ENCODE peak calls at places on chromosome 11, in ten cellular contexts. V is endothelial cell of umbilical vein; P is anterior cingulate cortex; M is activated T-cell treated with anti-CD3 and anti-CD28 coated beads, Interleukin-2, amount 50 U/mL, for 1 hour; F is cardiac fibroblast; T is RWPE1; Y is HEK293T; Z is non-pigmented ciliary epithelial cell; R is NCI-H82; W is caudate nucleus. X is an unnamed sample.

GRCh38 chr11:57751676-57752253 is at the start of gene BTBD18:
- DNase-seq in R (peak), P (no peak), Y (peak), F (peak), V (peak), Z (no peak), M (no peak), T (no peak), W (no peak), X (no peak)

GRCh38 chr11:43358670-43359431 is at the start of gene TTC17:
- DNase-seq in M (peak), Z (peak), V (peak), F (peak), R (peak), P (peak), Y (peak), W (peak), T (peak), X (peak)

GRCh38 chr11:17635551-17635938 is 83.8 kb upstream of the MYOD1 start:
- DNase-seq in W (no peak), R (no peak), Y (no peak), Z (no peak), F (no peak), P (no peak), V (no peak), T (no peak), M (no peak), X (no peak)

GRCh38 chr11:4826425-4826824 is 5.3 kb downstream of the OR51F2 start:
- DNase-seq in Y (no peak), V (no peak), P (no peak), R (no peak), T (no peak), F (peak), W (no peak), Z (no peak), M (no peak), X (no peak)

GRCh38 chr11:2995893-2996554 is 3.9 kb upstream of the NAP1L4 start:
- DNase-seq in F (no peak), T (no peak), M (peak), P (no peak), W (no peak), Z (no peak), R (no peak), V (no peak), Y (no peak), X (no peak)

GRCh38 chr11:2664886-2665746 is 34.7 kb downstream of the KCNQ1OT1 start:
- DNase-seq in Z (no peak), F (no peak), T (no peak), M (no peak), Y (no peak), V (no peak), W (no peak), P (no peak), R (no peak), X (no peak)

GRCh38 chr11:4798427-4799183 is 5.6 kb downstream of the OR52R1 start:
- DNase-seq in R (no peak), F (no peak), P (no peak), W (no peak), Y (no peak), M (no peak), V (no peak), Z (no peak), T (no peak), X (no peak)

GRCh38 chr11:32116668-32117067 is 25.8 kb downstream of the RCN1 start:
- DNase-seq in T (no peak), P (no peak), Y (no peak), R (no peak), M (no peak), W (no peak), Z (no peak), F (no peak), V (no peak), X (no peak)

GRCh38 chr11:72037554-72038311 is 39.0 kb downstream of the IL18BP start:
- DNase-seq in Z (no peak), R (peak), F (peak), P (no peak), V (no peak), Y (no peak), T (no peak), W (no peak), M (no peak), X (no peak)

GRCh38 chr11:44979536-44980399 is 29.1 kb upstream of the TP53I11 start:
- DNase-seq in V (peak), T (peak), Z (no peak), F (peak), R (no peak), M (no peak), Y (no peak), W (no peak), P (no peak), X (no peak)

GRCh38 chr11:103528046-103528445 is 418.8 kb downstream of the DYNC2H1 start:
- DNase-seq in V (no peak), W (no peak), F (peak), P (no peak), R (no peak), T (no peak), Z (no peak), Y (no peak), M (no peak), X (no peak)

GRCh38 chr11:63427971-63428508 is 58.5 kb downstream of the SLC22A9 start:
- DNase-seq in W (no peak), Y (no peak), Z (no peak), T (no peak), V (no peak), P (no peak), R (no peak), F (no peak), M (no peak), X (no peak)

GRCh38 chr11:65043881-65044501 is 3.0 kb downstream of the SAC3D1 start:
- DNase-seq in M (no peak), P (no peak), R (no peak), W (no peak), T (no peak), F (peak), Y (no peak), V (no peak), Z (no peak), X (no peak)

GRCh38 chr11:67638535-67639437 is 777 bp downstream of the TBX10 start:
- DNase-seq in Y (no peak), V (no peak), M (no peak), W (no peak), T (no peak), R (no peak), F (no peak), Z (no peak), P (no peak), X (no peak)

GRCh38 chr11:33543823-33544222 is 156.8 kb downstream of the C11orf91 start:
- DNase-seq in Z (no peak), P (no peak), V (no peak), R (no peak), M (no peak), Y (no peak), W (no peak), T (no peak), F (no peak), X (no peak)

GRCh38 chr11:134957540-134958335 is 545.7 kb upstream of the B3GAT1 start:
- DNase-seq in W (no peak), Y (no peak), M (no peak), P (no peak), Z (no peak), F (no peak), R (no peak), T (no peak), V (no peak), X (no peak)

GRCh38 chr11:2293396-2294339 is 8.1 kb downstream of the C11orf21 start:
- DNase-seq in Y (no peak), P (no peak), W (no peak), V (no peak), T (no peak), R (no peak), F (no peak), Z (no peak), M (no peak), X (no peak)

GRCh38 chr11:128568166-128568778 is 19.1 kb downstream of the ETS1 start:
- DNase-seq in W (no peak), Z (no peak), R (no peak), P (no peak), V (no peak), T (no peak), Y (no peak), M (no peak), F (no peak), X (no peak)

GRCh38 chr11:75189911-75190310 is 39.0 kb downstream of the SLCO2B1 start:
- DNase-seq in T (no peak), R (no peak), V (no peak), M (no peak), Z (no peak), P (no peak), F (no peak), Y (no peak), W (no peak), X (no peak)

GRCh38 chr11:77019976-77020591 is 14.1 kb upstream of the B3GNT6 start:
- DNase-seq in W (no peak), Y (no peak), R (no peak), M (no peak), T (peak), P (no peak), V (peak), F (peak), Z (peak), X (peak)

GRCh38 chr11:115605397-115606222 is 101.4 kb upstream of the CADM1 start:
- DNase-seq in Y (no peak), V (no peak), F (no peak), Z (no peak), P (no peak), W (no peak), T (no peak), R (no peak), M (no peak), X (no peak)

GRCh38 chr11:103800406-103801114 is 235.9 kb upstream of the DDI1 start:
- DNase-seq in Y (no peak), R (peak), V (peak), W (no peak), F (peak), P (no peak), T (no peak), Z (no peak), M (no peak), X (peak)

GRCh38 chr11:120296554-120296953 is 28.5 kb upstream of the TLCD5 start:
- DNase-seq in W (no peak), M (no peak), F (no peak), P (no peak), V (no peak), Z (no peak), R (no peak), T (no peak), Y (no peak), X (no peak)

GRCh38 chr11:128624269-128625170 is 37.2 kb upstream of the ETS1 start:
- DNase-seq in P (no peak), V (no peak), Z (no peak), Y (no peak), W (no peak), R (no peak), T (no peak), F (no peak), M (peak), X (no peak)

GRCh38 chr11:125404811-125405481 is 91.1 kb downstream of the FEZ1 start:
- DNase-seq in Z (no peak), V (peak), R (peak), Y (peak), F (peak), P (no peak), T (peak), M (peak), W (peak), X (peak)

GRCh38 chr11:14300661-14301304 is 58.2 kb downstream of the RRAS2 start:
- DNase-seq in T (peak), P (no peak), F (peak), R (peak), Y (peak), M (peak), V (peak), W (peak), Z (no peak), X (peak)

GRCh38 chr11:60477035-60477445 is 15.5 kb upstream of the MS4A12 start:
- DNase-seq in M (no peak), V (no peak), W (no peak), T (no peak), R (no peak), Y (no peak), F (no peak), Z (no peak), P (no peak), X (no peak)

GRCh38 chr11:15141381-15141780 is 26.7 kb downstream of the INSC start:
- DNase-seq in F (no peak), Y (no peak), W (no peak), P (no peak), T (no peak), Z (no peak), V (no peak), M (no peak), R (no peak), X (no peak)

GRCh38 chr11:75380716-75381420 is 18.4 kb upstream of the RPS3 start:
- DNase-seq in F (no peak), T (no peak), P (no peak), Y (no peak), R (peak), M (no peak), Z (no peak), V (no peak), W (no peak), X (no peak)

GRCh38 chr11:125092669-125093068 is 18.8 kb downstream of the TMEM218 start:
- DNase-seq in W (no peak), R (no peak), P (no peak), Z (no peak), M (no peak), Y (no peak), V (no peak), F (no peak), T (no peak), X (no peak)

GRCh38 chr11:69238562-69239319 is 55.2 kb upstream of the MYEOV start:
- DNase-seq in F (no peak), W (no peak), T (no peak), M (no peak), Z (no peak), Y (no peak), P (no peak), R (no peak), V (no peak), X (no peak)

GRCh38 chr11:106553304-106553703 is 465.0 kb downstream of the GUCY1A2 start:
- DNase-seq in Y (no peak), T (no peak), V (no peak), F (no peak), M (no peak), P (no peak), R (no peak), W (no peak), Z (no peak), X (no peak)

GRCh38 chr11:34601085-34601444 is 19.8 kb upstream of the EHF start:
- DNase-seq in F (no peak), R (no peak), T (no peak), V (no peak), Y (no peak), W (no peak), M (no peak), Z (no peak), P (no peak), X (no peak)

GRCh38 chr11:27291302-27291889 is 71.6 kb downstream of the CCDC34 start:
- DNase-seq in Y (no peak), M (no peak), T (no peak), F (no peak), W (no peak), Z (no peak), V (no peak), R (peak), P (no peak), X (no peak)

X was measured in COLO829.